ENCODE peak calls at places on chromosome 22, in six cellular contexts. I is uterus, J is AG10803, S is AG09319, W is suprapubic skin, O is fibroblast of lung. X is an unnamed sample.

GRCh38 chr22:22655452-22656108 is 11.2 kb downstream of the GGTLC2 start:
- DNase-seq in I (no peak), J (no peak), S (no peak), W (no peak), O (no peak), X (no peak)

GRCh38 chr22:40196628-40197027 is 18.9 kb downstream of the TNRC6B start:
- DNase-seq in I (no peak), J (peak), S (no peak), W (peak), O (peak), X (no peak)

GRCh38 chr22:42863349-42863911 is 6.4 kb upstream of the ARFGAP3 start:
- DNase-seq in I (no peak), J (peak), S (peak), W (no peak), O (peak), X (no peak)

GRCh38 chr22:20567993-20568417 is 60.6 kb downstream of the MED15 start:
- DNase-seq in I (no peak), J (peak), S (no peak), W (no peak), O (no peak), X (peak)

GRCh38 chr22:26918236-26918635 is 260.8 kb downstream of the MIAT start:
- DNase-seq in I (no peak), J (no peak), S (no peak), W (no peak), O (no peak), X (no peak)

GRCh38 chr22:32926600-32926999 is 125.1 kb downstream of the TIMP3 start:
- DNase-seq in I (no peak), J (peak), S (no peak), W (no peak), O (peak), X (no peak)

GRCh38 chr22:26416670-26417270 is 12.3 kb upstream of the ASPHD2 start:
- DNase-seq in I (no peak), J (peak), S (no peak), W (no peak), O (peak), X (no peak)

GRCh38 chr22:35312198-35313059 is 12.7 kb downstream of the TOM1 start:
- DNase-seq in I (no peak), J (peak), S (no peak), W (peak), O (peak), X (no peak)

GRCh38 chr22:17376950-17377349 is 7.7 kb downstream of the CECR2 start:
- DNase-seq in I (no peak), J (no peak), S (no peak), W (no peak), O (no peak), X (no peak)

GRCh38 chr22:27650572-27650971 is 151.0 kb downstream of the MN1 start:
- DNase-seq in I (no peak), J (no peak), S (no peak), W (no peak), O (no peak), X (no peak)

GRCh38 chr22:39177456-39177775 is 24.9 kb upstream of the CBX7 start:
- DNase-seq in I (no peak), J (no peak), S (no peak), W (no peak), O (no peak), X (no peak)

GRCh38 chr22:22357024-22357868 is 112.7 kb downstream of the VPREB1 start:
- DNase-seq in I (peak), J (peak), S (peak), W (peak), O (peak), X (peak)

GRCh38 chr22:36352775-36353507 is 34.8 kb downstream of the MYH9 start:
- DNase-seq in I (no peak), J (no peak), S (no peak), W (no peak), O (peak), X (peak)

GRCh38 chr22:36349726-36350125 is 38.0 kb downstream of the MYH9 start:
- DNase-seq in I (no peak), J (no peak), S (no peak), W (no peak), O (peak), X (no peak)

GRCh38 chr22:36348760-36349159 is 39.0 kb downstream of the MYH9 start:
- DNase-seq in I (no peak), J (no peak), S (no peak), W (no peak), O (no peak), X (no peak)

GRCh38 chr22:36351921-36352774 is 35.6 kb downstream of the MYH9 start:
- DNase-seq in I (no peak), J (no peak), S (no peak), W (no peak), O (peak), X (no peak)

DNA sequence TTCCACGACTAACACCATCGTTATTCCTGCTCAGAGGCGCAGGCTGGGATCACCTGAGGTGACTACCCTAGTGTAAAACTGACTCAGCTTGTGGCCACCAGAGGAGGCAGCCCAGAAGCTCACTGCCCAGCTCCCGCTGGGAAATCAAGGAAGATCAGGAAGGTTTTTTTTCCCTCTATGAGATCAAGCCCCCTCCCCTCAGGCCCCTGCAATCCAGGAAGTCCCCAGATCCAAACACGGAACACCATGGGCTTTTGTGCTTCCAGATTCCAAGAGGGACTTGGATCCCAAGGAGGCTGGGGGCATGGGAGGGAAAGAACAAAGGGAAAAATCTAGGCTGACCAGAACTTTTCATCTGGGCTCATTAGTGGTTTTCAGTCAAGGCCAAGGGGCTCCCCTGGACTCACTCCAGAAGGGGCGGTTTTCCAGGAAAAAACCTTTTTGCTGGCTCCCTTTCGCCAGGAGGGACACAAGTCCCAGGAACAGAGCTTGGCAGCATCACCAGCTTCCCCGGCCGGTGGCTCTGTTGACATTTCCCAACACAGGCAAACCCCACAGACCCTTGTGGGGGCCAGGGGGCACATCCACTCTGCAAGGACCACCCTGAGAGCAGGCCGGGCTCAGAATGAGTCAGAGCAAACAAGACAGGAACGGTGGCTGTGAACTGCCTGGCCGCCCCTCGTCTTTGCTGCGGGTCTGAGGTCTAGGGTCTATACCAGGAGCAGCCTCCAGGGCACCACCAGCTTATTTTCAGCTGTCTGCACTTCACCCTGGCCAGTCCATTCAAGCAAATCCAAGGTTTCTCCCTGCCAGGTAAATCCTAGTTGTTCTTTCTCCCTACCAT is 36.8 kb downstream of the MYH9 start:
- DNase-seq in I (no peak), J (no peak), S (no peak), W (no peak), O (peak), X (no peak)
- TF ChIP-seq CTCF in I (peak), J (no peak), S (peak), W (no peak), O (peak), X (no peak)

GRCh38 chr22:45831394-45831793 is 145.6 kb downstream of the WNT7B start:
- DNase-seq in I (no peak), J (peak), S (no peak), W (no peak), O (peak), X (no peak)
- TF ChIP-seq CTCF in I (peak), J (peak), S (peak), W (no peak), O (peak), X (peak)

GRCh38 chr22:41772198-41772597 is 28.3 kb upstream of the CCDC134 start:
- DNase-seq in I (no peak), J (no peak), S (no peak), W (no peak), O (no peak), X (no peak)

GRCh38 chr22:41775976-41776375 is 24.5 kb upstream of the CCDC134 start:
- DNase-seq in I (no peak), J (no peak), S (no peak), W (no peak), O (no peak), X (no peak)

GRCh38 chr22:41770715-41771452 is 29.6 kb upstream of the CCDC134 start:
- DNase-seq in I (no peak), J (no peak), S (no peak), W (no peak), O (no peak), X (no peak)

GRCh38 chr22:41775338-41775737 is 25.1 kb upstream of the CCDC134 start:
- DNase-seq in I (no peak), J (no peak), S (no peak), W (no peak), O (no peak), X (no peak)

GRCh38 chr22:41772645-41773044 is 27.8 kb upstream of the CCDC134 start:
- DNase-seq in I (no peak), J (no peak), S (no peak), W (no peak), O (no peak), X (no peak)
- TF ChIP-seq CTCF in I (no peak), J (no peak), S (no peak), W (no peak), O (no peak), X (no peak)

GRCh38 chr22:37726240-37726887 is 29.5 kb downstream of the TRIOBP start:
- DNase-seq in I (no peak), J (peak), S (no peak), W (no peak), O (no peak), X (no peak)
- TF ChIP-seq CTCF in I (no peak), J (peak), S (peak), W (no peak), O (peak), X (peak)

DNA sequence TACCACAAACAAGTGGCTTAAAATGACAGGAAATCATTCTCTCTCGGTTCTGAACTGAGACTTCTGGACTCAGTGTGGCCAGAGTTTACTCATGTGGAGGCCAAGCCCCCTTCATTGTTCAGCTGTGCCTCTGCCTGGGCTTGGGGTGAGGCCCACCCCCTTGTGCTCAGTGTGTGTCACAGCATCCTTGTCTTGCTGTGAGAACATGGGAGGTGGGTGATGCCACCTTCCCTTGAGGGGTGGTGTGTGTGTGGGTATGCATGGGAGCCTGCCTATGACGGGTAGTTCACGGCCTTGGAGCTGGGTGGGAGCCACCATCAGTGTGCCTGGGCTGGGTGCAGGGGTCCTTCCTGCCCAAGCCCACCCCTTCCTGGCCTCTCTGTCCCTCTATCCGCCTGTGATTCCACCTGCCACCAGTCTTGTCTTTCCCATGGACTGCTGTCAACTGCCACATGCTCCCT is 101.7 kb downstream of the MORC2 start:
- DNase-seq in I (peak), J (no peak), S (no peak), W (peak), O (no peak), X (no peak)
- TF ChIP-seq CTCF in I (no peak), J (no peak), S (no peak), W (no peak), O (no peak), X (no peak)